ENCODE peak calls at places on chromosome 18, in ten cellular contexts. One of them, this sample, is unnamed.

GRCh38 chr18:35680139-35680551 is 98.6 kb downstream of the GALNT1 start:
- DNase-seq in uterus: no peak
- DNase-seq in H7: no peak
- DNase-seq in activated CD4-positive, alpha-beta T cell treated with anti-CD3 and anti-CD28 coated beads, Interleukin-2, amount 50 U/mL, for 4 hours: no peak
- DNase-seq in activated naive CD4-positive, alpha-beta T cell treated with Interleukin-2 at 50 U/mL for 16 hours: no peak
- DNase-seq in progenitor cell of endocrine pancreas: no peak
- DNase-seq in effector memory CD8-positive, alpha-beta T cell: no peak
- DNase-seq in cardiac muscle cell: peak; percentile 3
- DNase-seq in amniotic stem cell: no peak
- DNase-seq in GF-D8: no peak
- DNase-seq in this sample: no peak

GRCh38 chr18:63161728-63162195 is 157.8 kb downstream of the BCL2 start:
- DNase-seq in amniotic stem cell: peak; percentile 78
- DNase-seq in GF-D8: no peak
- DNase-seq in uterus: peak; percentile 75
- DNase-seq in progenitor cell of endocrine pancreas: no peak
- DNase-seq in effector memory CD8-positive, alpha-beta T cell: peak; percentile 66
- DNase-seq in cardiac muscle cell: peak; percentile 96
- DNase-seq in H7: no peak
- DNase-seq in activated CD4-positive, alpha-beta T cell treated with anti-CD3 and anti-CD28 coated beads, Interleukin-2, amount 50 U/mL, for 4 hours: peak; percentile 75
- DNase-seq in activated naive CD4-positive, alpha-beta T cell treated with Interleukin-2 at 50 U/mL for 16 hours: peak; percentile 84
- DNase-seq in this sample: peak; percentile 76

GRCh38 chr18:49364821-49365220 is 95.6 kb downstream of the DYM start:
- DNase-seq in GF-D8: no peak
- DNase-seq in effector memory CD8-positive, alpha-beta T cell: no peak
- DNase-seq in activated CD4-positive, alpha-beta T cell treated with anti-CD3 and anti-CD28 coated beads, Interleukin-2, amount 50 U/mL, for 4 hours: no peak
- DNase-seq in progenitor cell of endocrine pancreas: no peak
- DNase-seq in cardiac muscle cell: no peak
- DNase-seq in activated naive CD4-positive, alpha-beta T cell treated with Interleukin-2 at 50 U/mL for 16 hours: no peak
- DNase-seq in amniotic stem cell: no peak
- DNase-seq in uterus: no peak
- DNase-seq in H7: no peak
- DNase-seq in this sample: no peak

GRCh38 chr18:32439802-32440201 is 30.9 kb downstream of the GAREM1 start:
- DNase-seq in GF-D8: no peak
- DNase-seq in effector memory CD8-positive, alpha-beta T cell: no peak
- DNase-seq in cardiac muscle cell: peak; percentile 19
- DNase-seq in H7: peak; percentile 16
- DNase-seq in amniotic stem cell: no peak
- DNase-seq in progenitor cell of endocrine pancreas: no peak
- DNase-seq in uterus: no peak
- DNase-seq in activated naive CD4-positive, alpha-beta T cell treated with Interleukin-2 at 50 U/mL for 16 hours: no peak
- DNase-seq in activated CD4-positive, alpha-beta T cell treated with anti-CD3 and anti-CD28 coated beads, Interleukin-2, amount 50 U/mL, for 4 hours: no peak
- DNase-seq in this sample: no peak

GRCh38 chr18:70463085-70463484 is 174.2 kb downstream of the SOCS6 start:
- DNase-seq in GF-D8: no peak
- DNase-seq in activated naive CD4-positive, alpha-beta T cell treated with Interleukin-2 at 50 U/mL for 16 hours: no peak
- DNase-seq in amniotic stem cell: no peak
- DNase-seq in progenitor cell of endocrine pancreas: no peak
- DNase-seq in activated CD4-positive, alpha-beta T cell treated with anti-CD3 and anti-CD28 coated beads, Interleukin-2, amount 50 U/mL, for 4 hours: no peak
- DNase-seq in effector memory CD8-positive, alpha-beta T cell: no peak
- DNase-seq in uterus: no peak
- DNase-seq in cardiac muscle cell: no peak
- DNase-seq in H7: no peak
- DNase-seq in this sample: no peak

GRCh38 chr18:57434177-57434535 is 1.0 kb upstream of the ONECUT2 start:
- DNase-seq in activated CD4-positive, alpha-beta T cell treated with anti-CD3 and anti-CD28 coated beads, Interleukin-2, amount 50 U/mL, for 4 hours: no peak
- DNase-seq in H7: no peak
- DNase-seq in uterus: no peak
- DNase-seq in GF-D8: no peak
- DNase-seq in cardiac muscle cell: no peak
- DNase-seq in progenitor cell of endocrine pancreas: no peak
- DNase-seq in activated naive CD4-positive, alpha-beta T cell treated with Interleukin-2 at 50 U/mL for 16 hours: no peak
- DNase-seq in amniotic stem cell: no peak
- DNase-seq in effector memory CD8-positive, alpha-beta T cell: no peak
- DNase-seq in this sample: no peak

GRCh38 chr18:63253428-63254372 is 65.9 kb downstream of the BCL2 start:
- DNase-seq in uterus: no peak
- DNase-seq in progenitor cell of endocrine pancreas: no peak
- DNase-seq in effector memory CD8-positive, alpha-beta T cell: no peak
- DNase-seq in GF-D8: peak; percentile 92
- DNase-seq in activated CD4-positive, alpha-beta T cell treated with anti-CD3 and anti-CD28 coated beads, Interleukin-2, amount 50 U/mL, for 4 hours: no peak
- DNase-seq in activated naive CD4-positive, alpha-beta T cell treated with Interleukin-2 at 50 U/mL for 16 hours: no peak
- DNase-seq in cardiac muscle cell: peak; percentile 70
- DNase-seq in amniotic stem cell: peak; percentile 27
- DNase-seq in H7: no peak
- DNase-seq in this sample: no peak

GRCh38 chr18:3972291-3972985 is 482.7 kb downstream of the DLGAP1 start:
- DNase-seq in cardiac muscle cell: no peak
- DNase-seq in uterus: no peak
- DNase-seq in activated CD4-positive, alpha-beta T cell treated with anti-CD3 and anti-CD28 coated beads, Interleukin-2, amount 50 U/mL, for 4 hours: no peak
- DNase-seq in progenitor cell of endocrine pancreas: no peak
- DNase-seq in amniotic stem cell: no peak
- DNase-seq in effector memory CD8-positive, alpha-beta T cell: no peak
- DNase-seq in GF-D8: no peak
- DNase-seq in H7: peak; percentile 61
- DNase-seq in activated naive CD4-positive, alpha-beta T cell treated with Interleukin-2 at 50 U/mL for 16 hours: no peak
- DNase-seq in this sample: no peak

GRCh38 chr18:74541703-74542555 is 7.6 kb downstream of the CNDP1 start:
- DNase-seq in uterus: no peak
- DNase-seq in effector memory CD8-positive, alpha-beta T cell: no peak
- DNase-seq in progenitor cell of endocrine pancreas: no peak
- DNase-seq in activated CD4-positive, alpha-beta T cell treated with anti-CD3 and anti-CD28 coated beads, Interleukin-2, amount 50 U/mL, for 4 hours: no peak
- DNase-seq in amniotic stem cell: no peak
- DNase-seq in GF-D8: no peak
- DNase-seq in cardiac muscle cell: no peak
- DNase-seq in activated naive CD4-positive, alpha-beta T cell treated with Interleukin-2 at 50 U/mL for 16 hours: no peak
- DNase-seq in H7: peak; percentile 5
- DNase-seq in this sample: no peak

GRCh38 chr18:47729356-47729755 is 201.1 kb downstream of the SMAD2 start:
- DNase-seq in effector memory CD8-positive, alpha-beta T cell: no peak
- DNase-seq in progenitor cell of endocrine pancreas: no peak
- DNase-seq in cardiac muscle cell: no peak
- DNase-seq in GF-D8: no peak
- DNase-seq in uterus: no peak
- DNase-seq in H7: no peak
- DNase-seq in activated CD4-positive, alpha-beta T cell treated with anti-CD3 and anti-CD28 coated beads, Interleukin-2, amount 50 U/mL, for 4 hours: no peak
- DNase-seq in activated naive CD4-positive, alpha-beta T cell treated with Interleukin-2 at 50 U/mL for 16 hours: no peak
- DNase-seq in amniotic stem cell: no peak
- DNase-seq in this sample: no peak

GRCh38 chr18:68728301-68728700 is 13.4 kb upstream of the TMX3 start:
- DNase-seq in cardiac muscle cell: no peak
- DNase-seq in amniotic stem cell: no peak
- DNase-seq in activated CD4-positive, alpha-beta T cell treated with anti-CD3 and anti-CD28 coated beads, Interleukin-2, amount 50 U/mL, for 4 hours: no peak
- DNase-seq in effector memory CD8-positive, alpha-beta T cell: no peak
- DNase-seq in progenitor cell of endocrine pancreas: no peak
- DNase-seq in GF-D8: peak; percentile 94
- DNase-seq in uterus: no peak
- DNase-seq in H7: no peak
- DNase-seq in activated naive CD4-positive, alpha-beta T cell treated with Interleukin-2 at 50 U/mL for 16 hours: no peak
- DNase-seq in this sample: no peak

GRCh38 chr18:3726241-3726951 is 276.4 kb downstream of the TGIF1 start:
- DNase-seq in activated naive CD4-positive, alpha-beta T cell treated with Interleukin-2 at 50 U/mL for 16 hours: no peak
- DNase-seq in uterus: no peak
- DNase-seq in effector memory CD8-positive, alpha-beta T cell: no peak
- DNase-seq in progenitor cell of endocrine pancreas: no peak
- DNase-seq in amniotic stem cell: no peak
- DNase-seq in cardiac muscle cell: no peak
- DNase-seq in GF-D8: peak; percentile 22
- DNase-seq in H7: no peak
- DNase-seq in activated CD4-positive, alpha-beta T cell treated with anti-CD3 and anti-CD28 coated beads, Interleukin-2, amount 50 U/mL, for 4 hours: no peak
- DNase-seq in this sample: no peak

GRCh38 chr18:11005528-11005927 is 143.8 kb downstream of the PIEZO2 start:
- DNase-seq in GF-D8: no peak
- DNase-seq in effector memory CD8-positive, alpha-beta T cell: no peak
- DNase-seq in activated naive CD4-positive, alpha-beta T cell treated with Interleukin-2 at 50 U/mL for 16 hours: no peak
- DNase-seq in H7: peak; percentile 24
- DNase-seq in uterus: no peak
- DNase-seq in amniotic stem cell: no peak
- DNase-seq in activated CD4-positive, alpha-beta T cell treated with anti-CD3 and anti-CD28 coated beads, Interleukin-2, amount 50 U/mL, for 4 hours: no peak
- DNase-seq in cardiac muscle cell: peak; percentile 95
- DNase-seq in progenitor cell of endocrine pancreas: peak; percentile 26
- DNase-seq in this sample: no peak

GRCh38 chr18:79902640-79903039 is 48.8 kb downstream of the SLC66A2 start:
- DNase-seq in activated CD4-positive, alpha-beta T cell treated with anti-CD3 and anti-CD28 coated beads, Interleukin-2, amount 50 U/mL, for 4 hours: no peak
- DNase-seq in progenitor cell of endocrine pancreas: no peak
- DNase-seq in effector memory CD8-positive, alpha-beta T cell: no peak
- DNase-seq in amniotic stem cell: no peak
- DNase-seq in activated naive CD4-positive, alpha-beta T cell treated with Interleukin-2 at 50 U/mL for 16 hours: no peak
- DNase-seq in GF-D8: no peak
- DNase-seq in cardiac muscle cell: no peak
- DNase-seq in uterus: peak; percentile 6
- DNase-seq in H7: no peak
- DNase-seq in this sample: no peak

GRCh38 chr18:79887181-79888000 is 64.1 kb downstream of the SLC66A2 start:
- DNase-seq in activated CD4-positive, alpha-beta T cell treated with anti-CD3 and anti-CD28 coated beads, Interleukin-2, amount 50 U/mL, for 4 hours: no peak
- DNase-seq in uterus: no peak
- DNase-seq in amniotic stem cell: no peak
- DNase-seq in activated naive CD4-positive, alpha-beta T cell treated with Interleukin-2 at 50 U/mL for 16 hours: no peak
- DNase-seq in GF-D8: no peak
- DNase-seq in cardiac muscle cell: no peak
- DNase-seq in effector memory CD8-positive, alpha-beta T cell: no peak
- DNase-seq in progenitor cell of endocrine pancreas: no peak
- DNase-seq in H7: no peak
- DNase-seq in this sample: no peak

GRCh38 chr18:52582061-52582460 is 242.1 kb downstream of the DCC start:
- DNase-seq in cardiac muscle cell: no peak
- DNase-seq in activated naive CD4-positive, alpha-beta T cell treated with Interleukin-2 at 50 U/mL for 16 hours: no peak
- DNase-seq in uterus: no peak
- DNase-seq in effector memory CD8-positive, alpha-beta T cell: no peak
- DNase-seq in activated CD4-positive, alpha-beta T cell treated with anti-CD3 and anti-CD28 coated beads, Interleukin-2, amount 50 U/mL, for 4 hours: no peak
- DNase-seq in amniotic stem cell: no peak
- DNase-seq in progenitor cell of endocrine pancreas: no peak
- DNase-seq in H7: no peak
- DNase-seq in GF-D8: no peak
- DNase-seq in this sample: no peak

GRCh38 chr18:48657446-48658120 is 118.8 kb downstream of the CTIF start:
- DNase-seq in cardiac muscle cell: no peak
- DNase-seq in GF-D8: no peak
- DNase-seq in amniotic stem cell: no peak
- DNase-seq in activated naive CD4-positive, alpha-beta T cell treated with Interleukin-2 at 50 U/mL for 16 hours: no peak
- DNase-seq in effector memory CD8-positive, alpha-beta T cell: no peak
- DNase-seq in uterus: no peak
- DNase-seq in activated CD4-positive, alpha-beta T cell treated with anti-CD3 and anti-CD28 coated beads, Interleukin-2, amount 50 U/mL, for 4 hours: no peak
- DNase-seq in H7: no peak
- DNase-seq in progenitor cell of endocrine pancreas: no peak
- DNase-seq in this sample: no peak

GRCh38 chr18:12279781-12280531 is 25.8 kb downstream of the CIDEA start:
- DNase-seq in cardiac muscle cell: no peak
- DNase-seq in amniotic stem cell: no peak
- DNase-seq in effector memory CD8-positive, alpha-beta T cell: no peak
- DNase-seq in progenitor cell of endocrine pancreas: no peak
- DNase-seq in uterus: no peak
- DNase-seq in H7: no peak
- DNase-seq in GF-D8: no peak
- DNase-seq in activated CD4-positive, alpha-beta T cell treated with anti-CD3 and anti-CD28 coated beads, Interleukin-2, amount 50 U/mL, for 4 hours: no peak
- DNase-seq in activated naive CD4-positive, alpha-beta T cell treated with Interleukin-2 at 50 U/mL for 16 hours: no peak
- DNase-seq in this sample: no peak

GRCh38 chr18:23972416-23972815 is 42.1 kb upstream of the TTC39C start:
- DNase-seq in activated CD4-positive, alpha-beta T cell treated with anti-CD3 and anti-CD28 coated beads, Interleukin-2, amount 50 U/mL, for 4 hours: no peak
- DNase-seq in effector memory CD8-positive, alpha-beta T cell: peak; percentile 34
- DNase-seq in GF-D8: no peak
- DNase-seq in activated naive CD4-positive, alpha-beta T cell treated with Interleukin-2 at 50 U/mL for 16 hours: peak; percentile 51
- DNase-seq in progenitor cell of endocrine pancreas: no peak
- DNase-seq in amniotic stem cell: no peak
- DNase-seq in H7: no peak
- DNase-seq in cardiac muscle cell: no peak
- DNase-seq in uterus: no peak
- DNase-seq in this sample: no peak

GRCh38 chr18:37483221-37483971 is 82.2 kb downstream of the CELF4 start:
- DNase-seq in activated CD4-positive, alpha-beta T cell treated with anti-CD3 and anti-CD28 coated beads, Interleukin-2, amount 50 U/mL, for 4 hours: no peak
- DNase-seq in GF-D8: no peak
- DNase-seq in H7: peak; percentile 76
- DNase-seq in progenitor cell of endocrine pancreas: peak; percentile 50
- DNase-seq in cardiac muscle cell: peak; percentile 55
- DNase-seq in effector memory CD8-positive, alpha-beta T cell: no peak
- DNase-seq in uterus: no peak
- DNase-seq in amniotic stem cell: no peak
- DNase-seq in activated naive CD4-positive, alpha-beta T cell treated with Interleukin-2 at 50 U/mL for 16 hours: no peak
- DNase-seq in this sample: no peak

GRCh38 chr18:48832961-48833700 is 117.6 kb downstream of the SMAD7 start:
- DNase-seq in effector memory CD8-positive, alpha-beta T cell: no peak
- DNase-seq in progenitor cell of endocrine pancreas: no peak
- DNase-seq in GF-D8: peak; percentile 44
- DNase-seq in H7: no peak
- DNase-seq in uterus: peak; percentile 21
- DNase-seq in activated CD4-positive, alpha-beta T cell treated with anti-CD3 and anti-CD28 coated beads, Interleukin-2, amount 50 U/mL, for 4 hours: no peak
- DNase-seq in activated naive CD4-positive, alpha-beta T cell treated with Interleukin-2 at 50 U/mL for 16 hours: no peak
- DNase-seq in amniotic stem cell: no peak
- DNase-seq in cardiac muscle cell: peak; percentile 74
- DNase-seq in this sample: peak; percentile 82

GRCh38 chr18:70261141-70261788 is 27.6 kb upstream of the SOCS6 start:
- DNase-seq in amniotic stem cell: no peak
- DNase-seq in activated naive CD4-positive, alpha-beta T cell treated with Interleukin-2 at 50 U/mL for 16 hours: no peak
- DNase-seq in activated CD4-positive, alpha-beta T cell treated with anti-CD3 and anti-CD28 coated beads, Interleukin-2, amount 50 U/mL, for 4 hours: no peak
- DNase-seq in cardiac muscle cell: no peak
- DNase-seq in GF-D8: no peak
- DNase-seq in progenitor cell of endocrine pancreas: no peak
- DNase-seq in effector memory CD8-positive, alpha-beta T cell: no peak
- DNase-seq in H7: no peak
- DNase-seq in uterus: no peak
- DNase-seq in this sample: no peak

GRCh38 chr18:10049721-10050120 is 135.9 kb downstream of the VAPA start:
- DNase-seq in activated naive CD4-positive, alpha-beta T cell treated with Interleukin-2 at 50 U/mL for 16 hours: no peak
- DNase-seq in cardiac muscle cell: peak; percentile 55
- DNase-seq in uterus: peak; percentile 52
- DNase-seq in GF-D8: no peak
- DNase-seq in amniotic stem cell: no peak
- DNase-seq in H7: no peak
- DNase-seq in activated CD4-positive, alpha-beta T cell treated with anti-CD3 and anti-CD28 coated beads, Interleukin-2, amount 50 U/mL, for 4 hours: no peak
- DNase-seq in effector memory CD8-positive, alpha-beta T cell: no peak
- DNase-seq in progenitor cell of endocrine pancreas: no peak
- DNase-seq in this sample: no peak

GRCh38 chr18:13612111-13612997 is 114.0 kb downstream of the FAM210A start:
- DNase-seq in amniotic stem cell: no peak
- DNase-seq in activated naive CD4-positive, alpha-beta T cell treated with Interleukin-2 at 50 U/mL for 16 hours: peak; percentile 77
- DNase-seq in effector memory CD8-positive, alpha-beta T cell: peak; percentile 70
- DNase-seq in H7: peak; percentile 43
- DNase-seq in activated CD4-positive, alpha-beta T cell treated with anti-CD3 and anti-CD28 coated beads, Interleukin-2, amount 50 U/mL, for 4 hours: peak; percentile 58
- DNase-seq in cardiac muscle cell: no peak
- DNase-seq in progenitor cell of endocrine pancreas: no peak
- DNase-seq in uterus: no peak
- DNase-seq in GF-D8: peak; percentile 77
- DNase-seq in this sample: no peak

GRCh38 chr18:79733996-79734770 is 54.6 kb downstream of the CTDP1 start:
- DNase-seq in activated naive CD4-positive, alpha-beta T cell treated with Interleukin-2 at 50 U/mL for 16 hours: no peak
- DNase-seq in effector memory CD8-positive, alpha-beta T cell: no peak
- DNase-seq in amniotic stem cell: no peak
- DNase-seq in cardiac muscle cell: no peak
- DNase-seq in uterus: no peak
- DNase-seq in H7: no peak
- DNase-seq in GF-D8: no peak
- DNase-seq in activated CD4-positive, alpha-beta T cell treated with anti-CD3 and anti-CD28 coated beads, Interleukin-2, amount 50 U/mL, for 4 hours: no peak
- DNase-seq in progenitor cell of endocrine pancreas: no peak
- DNase-seq in this sample: peak; percentile 62

GRCh38 chr18:27750014-27750413 is 426.9 kb downstream of the CDH2 start:
- DNase-seq in H7: peak; percentile 59
- DNase-seq in activated naive CD4-positive, alpha-beta T cell treated with Interleukin-2 at 50 U/mL for 16 hours: no peak
- DNase-seq in GF-D8: no peak
- DNase-seq in progenitor cell of endocrine pancreas: peak; percentile 25
- DNase-seq in cardiac muscle cell: peak; percentile 81
- DNase-seq in amniotic stem cell: peak; percentile 81
- DNase-seq in uterus: no peak
- DNase-seq in activated CD4-positive, alpha-beta T cell treated with anti-CD3 and anti-CD28 coated beads, Interleukin-2, amount 50 U/mL, for 4 hours: no peak
- DNase-seq in effector memory CD8-positive, alpha-beta T cell: no peak
- DNase-seq in this sample: no peak

GRCh38 chr18:69844656-69845055 is 103.0 kb downstream of the CD226 start:
- DNase-seq in effector memory CD8-positive, alpha-beta T cell: no peak
- DNase-seq in amniotic stem cell: no peak
- DNase-seq in H7: no peak
- DNase-seq in activated CD4-positive, alpha-beta T cell treated with anti-CD3 and anti-CD28 coated beads, Interleukin-2, amount 50 U/mL, for 4 hours: no peak
- DNase-seq in cardiac muscle cell: peak; percentile 6
- DNase-seq in progenitor cell of endocrine pancreas: no peak
- DNase-seq in activated naive CD4-positive, alpha-beta T cell treated with Interleukin-2 at 50 U/mL for 16 hours: no peak
- DNase-seq in GF-D8: no peak
- DNase-seq in uterus: no peak
- DNase-seq in this sample: no peak

GRCh38 chr18:76246579-76246978 is 248.5 kb downstream of the ZNF516 start:
- DNase-seq in activated CD4-positive, alpha-beta T cell treated with anti-CD3 and anti-CD28 coated beads, Interleukin-2, amount 50 U/mL, for 4 hours: no peak
- DNase-seq in progenitor cell of endocrine pancreas: no peak
- DNase-seq in amniotic stem cell: no peak
- DNase-seq in effector memory CD8-positive, alpha-beta T cell: no peak
- DNase-seq in GF-D8: no peak
- DNase-seq in cardiac muscle cell: no peak
- DNase-seq in uterus: no peak
- DNase-seq in H7: no peak
- DNase-seq in activated naive CD4-positive, alpha-beta T cell treated with Interleukin-2 at 50 U/mL for 16 hours: no peak
- DNase-seq in this sample: no peak